ENCODE peak calls at places on chromosome 5, in seven cellular contexts. L is CD4-positive, alpha-beta T cell; H is GM10248; V is HL-60; C is fibroblast of lung; Y is pancreas; Q is GM20000. U is an unnamed sample.

GRCh38 chr5:84729326-84729725 is 344.6 kb upstream of the EDIL3 start:
- DNase-seq in L (no peak), H (no peak), V (no peak), C (peak), Y (no peak), Q (no peak), U (no peak)

GRCh38 chr5:175252234-175252805 is 191.7 kb downstream of the DRD1 start:
- DNase-seq in L (no peak), H (no peak), V (no peak), C (no peak), Y (no peak), Q (no peak), U (no peak)

GRCh38 chr5:129172561-129172960 is 78.0 kb downstream of the ISOC1 start:
- DNase-seq in L (no peak), H (no peak), V (no peak), C (peak), Y (no peak), Q (no peak), U (no peak)

GRCh38 chr5:40932766-40933165 is 23.5 kb downstream of the C7 start:
- DNase-seq in L (no peak), H (no peak), V (no peak), C (no peak), Y (no peak), Q (no peak), U (no peak)

GRCh38 chr5:92800360-92800759 is 780.7 kb downstream of the NR2F1-AS1 start:
- DNase-seq in L (no peak), H (no peak), V (no peak), C (peak), Y (no peak), Q (no peak), U (no peak)

GRCh38 chr5:128091579-128091978 is 8.0 kb downstream of the SLC12A2 start:
- DNase-seq in L (no peak), H (no peak), V (no peak), C (no peak), Y (no peak), Q (no peak), U (no peak)

GRCh38 chr5:176629853-176630680 is at the start of the genes EIF4E1B and SNCB:
- DNase-seq in L (no peak), H (peak), V (no peak), C (peak), Y (no peak), Q (peak), U (no peak)

GRCh38 chr5:321233-321725 is at the start of gene AHRR:
- DNase-seq in L (no peak), H (peak), V (no peak), C (peak), Y (no peak), Q (peak), U (no peak)

GRCh38 chr5:159310492-159310891 is 19.8 kb downstream of the IL12B start:
- DNase-seq in L (peak), H (no peak), V (no peak), C (no peak), Y (no peak), Q (no peak), U (no peak)

GRCh38 chr5:178483620-178484019 is 106.6 kb downstream of the COL23A1 start:
- DNase-seq in L (peak), H (no peak), V (peak), C (no peak), Y (no peak), Q (no peak), U (no peak)

GRCh38 chr5:61332891-61333350 is 863 bp downstream of the ZSWIM6 start:
- DNase-seq in L (peak), H (peak), V (no peak), C (peak), Y (peak), Q (peak), U (peak)

GRCh38 chr5:143390258-143390657 is 13.2 kb downstream of the NR3C1 start:
- DNase-seq in L (no peak), H (no peak), V (no peak), C (peak), Y (no peak), Q (no peak), U (no peak)

GRCh38 chr5:64818245-64818644 is 49.5 kb downstream of the CWC27 start:
- DNase-seq in L (no peak), H (no peak), V (no peak), C (no peak), Y (no peak), Q (no peak), U (no peak)

GRCh38 chr5:170389250-170389902 is at the start of gene KCNMB1:
- DNase-seq in L (no peak), H (no peak), V (no peak), C (no peak), Y (no peak), Q (no peak), U (no peak)

GRCh38 chr5:65037845-65038815 is 269.4 kb downstream of the CWC27 start:
- DNase-seq in L (peak), H (no peak), V (no peak), C (no peak), Y (no peak), Q (no peak), U (no peak)

GRCh38 chr5:152864447-152864846 is 459.4 kb upstream of the NMUR2 start:
- DNase-seq in L (no peak), H (no peak), V (no peak), C (no peak), Y (no peak), Q (no peak), U (no peak)

GRCh38 chr5:151721087-151721646 is 34.5 kb upstream of the SPARC start:
- DNase-seq in L (no peak), H (peak), V (no peak), C (no peak), Y (no peak), Q (peak), U (no peak)

GRCh38 chr5:135833961-135834638 is 363 bp upstream of the SLC25A48 start:
- DNase-seq in L (no peak), H (no peak), V (no peak), C (peak), Y (no peak), Q (peak), U (no peak)

GRCh38 chr5:131661931-131662330 is 26.9 kb upstream of the RAPGEF6 start:
- DNase-seq in L (no peak), H (no peak), V (no peak), C (no peak), Y (no peak), Q (no peak), U (no peak)

GRCh38 chr5:24365406-24365805 is 279.4 kb downstream of the CDH10 start:
- DNase-seq in L (no peak), H (no peak), V (no peak), C (no peak), Y (no peak), Q (no peak), U (no peak)

GRCh38 chr5:82257247-82257646 is 20.9 kb downstream of the RPS23 start:
- DNase-seq in L (no peak), H (no peak), V (no peak), C (no peak), Y (no peak), Q (no peak), U (no peak)

GRCh38 chr5:73135429-73136276 is 15.3 kb downstream of the TMEM171 start:
- DNase-seq in L (no peak), H (no peak), V (no peak), C (peak), Y (no peak), Q (no peak), U (no peak)

GRCh38 chr5:157976429-157976828 is 117.5 kb upstream of the CLINT1 start:
- DNase-seq in L (no peak), H (no peak), V (no peak), C (no peak), Y (no peak), Q (no peak), U (no peak)

GRCh38 chr5:157350939-157351338 is 85.0 kb downstream of the CYFIP2 start:
- DNase-seq in L (no peak), H (peak), V (no peak), C (no peak), Y (no peak), Q (peak), U (no peak)

GRCh38 chr5:173329370-173330150 is 1.3 kb upstream of the STC2 start:
- DNase-seq in L (no peak), H (peak), V (no peak), C (no peak), Y (peak), Q (peak), U (no peak)

GRCh38 chr5:133469846-133470245 is 142.5 kb downstream of the FSTL4 start:
- DNase-seq in L (no peak), H (no peak), V (no peak), C (no peak), Y (no peak), Q (no peak), U (no peak)

GRCh38 chr5:111680737-111681413 is 76.1 kb downstream of the NREP start:
- DNase-seq in L (no peak), H (no peak), V (no peak), C (peak), Y (peak), Q (no peak), U (no peak)

GRCh38 chr5:89374818-89375521 is 492.0 kb upstream of the MEF2C start:
- DNase-seq in L (no peak), H (no peak), V (no peak), C (no peak), Y (no peak), Q (no peak), U (no peak)

GRCh38 chr5:103234239-103234975 is 24.2 kb upstream of the MACIR start:
- DNase-seq in L (no peak), H (no peak), V (no peak), C (no peak), Y (no peak), Q (no peak), U (no peak)

GRCh38 chr5:44862808-44863207 is 54.1 kb downstream of the MRPS30 start:
- DNase-seq in L (no peak), H (peak), V (no peak), C (peak), Y (no peak), Q (peak), U (no peak)

GRCh38 chr5:33068786-33069185 is 357.7 kb downstream of the NPR3 start:
- DNase-seq in L (no peak), H (no peak), V (no peak), C (no peak), Y (no peak), Q (no peak), U (no peak)

GRCh38 chr5:94196959-94197358 is 421.4 kb downstream of the KIAA0825 start:
- DNase-seq in L (no peak), H (no peak), V (no peak), C (no peak), Y (no peak), Q (no peak), U (no peak)

GRCh38 chr5:36492998-36493655 is 113.3 kb upstream of the SLC1A3 start:
- DNase-seq in L (no peak), H (no peak), V (no peak), C (peak), Y (no peak), Q (no peak), U (no peak)
- TF ChIP-seq CTCF in L (no peak), H (no peak), V (no peak), C (no peak), Y (no peak), Q (no peak), U (peak)

GRCh38 chr5:108093186-108093585 is 288.7 kb downstream of the FBXL17 start:
- DNase-seq in L (no peak), H (no peak), V (no peak), C (peak), Y (no peak), Q (peak), U (no peak)
- TF ChIP-seq CTCF in L (no peak), H (no peak), V (no peak), C (peak), Y (no peak), Q (no peak), U (peak)

GRCh38 chr5:142013734-142014495 is 1.1 kb upstream of the GNPDA1 start:
- DNase-seq in L (no peak), H (no peak), V (no peak), C (peak), Y (peak), Q (no peak), U (no peak)
- TF ChIP-seq CTCF in L (no peak), H (no peak), V (no peak), C (no peak), Y (no peak), Q (no peak), U (no peak)

GRCh38 chr5:55546991-55547390 is 12.2 kb upstream of the PLPP1 start:
- DNase-seq in L (no peak), H (no peak), V (no peak), C (no peak), Y (peak), Q (no peak), U (no peak)
- TF ChIP-seq CTCF in L (no peak), H (no peak), V (no peak), C (no peak), Y (no peak), Q (no peak), U (no peak)

DNA sequence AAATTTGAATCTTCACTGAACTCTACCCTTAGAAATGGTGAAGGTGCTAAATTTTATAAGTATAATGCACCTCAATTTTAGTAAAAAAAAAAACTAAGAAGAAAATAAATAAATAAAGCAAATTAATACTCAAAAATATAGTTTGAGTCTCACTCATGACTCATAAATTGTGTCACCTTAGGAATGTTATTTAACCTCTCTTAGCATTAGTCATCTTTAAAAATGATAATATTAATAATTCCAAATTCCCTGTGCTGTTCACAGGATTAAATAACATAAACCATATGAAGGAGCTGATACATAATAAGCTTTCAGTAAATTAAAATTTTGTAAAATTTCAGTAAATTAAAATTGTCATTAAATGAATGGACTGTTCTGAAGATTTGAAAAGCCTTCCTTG is 339.8 kb upstream of the RGMB start:
- DNase-seq in L (no peak), H (no peak), V (no peak), C (peak), Y (no peak), Q (no peak), U (no peak)
- TF ChIP-seq CTCF in L (no peak), H (no peak), V (no peak), C (no peak), Y (no peak), Q (no peak), U (no peak)